ENCODE peak calls at places on chromosomes 4 and X, in four cellular contexts. One of them, this sample, is unnamed.

GRCh38 chr4:25229804-25230203 is 4.0 kb upstream of the PI4K2B start:
- DNase-seq in left ventricle myocardium inferior: no peak
- DNase-seq in brain microvascular endothelial cell: no peak
- DNase-seq in upper lobe of right lung: no peak
- DNase-seq in this sample: no peak

GRCh38 chrX:44480591-44480990 is 62.1 kb downstream of the FUNDC1 start:
- DNase-seq in left ventricle myocardium inferior: no peak
- DNase-seq in brain microvascular endothelial cell: no peak
- DNase-seq in upper lobe of right lung: no peak
- DNase-seq in this sample: no peak

GRCh38 chr4:95541889-95542607 is 6.7 kb downstream of the UNC5C start:
- DNase-seq in left ventricle myocardium inferior: no peak
- DNase-seq in brain microvascular endothelial cell: no peak
- DNase-seq in upper lobe of right lung: no peak
- DNase-seq in this sample: no peak

GRCh38 chr4:64539234-64539849 is 130.1 kb upstream of the TECRL start:
- DNase-seq in left ventricle myocardium inferior: no peak
- DNase-seq in brain microvascular endothelial cell: peak; percentile 62
- DNase-seq in upper lobe of right lung: no peak
- DNase-seq in this sample: peak; percentile 63

GRCh38 chrX:118644378-118644777 is 83.0 kb upstream of the IL13RA1 start:
- DNase-seq in left ventricle myocardium inferior: no peak
- DNase-seq in brain microvascular endothelial cell: peak; percentile 40
- DNase-seq in upper lobe of right lung: no peak
- DNase-seq in this sample: peak; percentile 45

GRCh38 chr4:38983756-38984647 is 48.2 kb downstream of the TMEM156 start:
- DNase-seq in left ventricle myocardium inferior: no peak
- DNase-seq in brain microvascular endothelial cell: no peak
- DNase-seq in upper lobe of right lung: no peak
- DNase-seq in this sample: peak; percentile 53

GRCh38 chrX:72238183-72238582 is 644 bp downstream of the ERCC6L start:
- DNase-seq in left ventricle myocardium inferior: no peak
- DNase-seq in brain microvascular endothelial cell: no peak
- DNase-seq in upper lobe of right lung: no peak
- DNase-seq in this sample: no peak

GRCh38 chr4:159787901-159788300 is 685.0 kb downstream of the RAPGEF2 start:
- DNase-seq in left ventricle myocardium inferior: no peak
- DNase-seq in brain microvascular endothelial cell: no peak
- DNase-seq in upper lobe of right lung: no peak
- DNase-seq in this sample: no peak

GRCh38 chrX:134544614-134545255 is 84.8 kb downstream of the HPRT1 start:
- DNase-seq in left ventricle myocardium inferior: no peak
- DNase-seq in brain microvascular endothelial cell: no peak
- DNase-seq in upper lobe of right lung: no peak
- DNase-seq in this sample: no peak

GRCh38 chrX:40868868-40869267 is 133.5 kb upstream of the MED14 start:
- DNase-seq in left ventricle myocardium inferior: no peak
- DNase-seq in brain microvascular endothelial cell: no peak
- DNase-seq in upper lobe of right lung: no peak
- DNase-seq in this sample: no peak

GRCh38 chrX:40867352-40867751 is 132.0 kb upstream of the MED14 start:
- DNase-seq in left ventricle myocardium inferior: no peak
- DNase-seq in brain microvascular endothelial cell: no peak
- DNase-seq in upper lobe of right lung: no peak
- DNase-seq in this sample: no peak

GRCh38 chrX:40866878-40867277 is 131.5 kb upstream of the MED14 start:
- DNase-seq in left ventricle myocardium inferior: no peak
- DNase-seq in brain microvascular endothelial cell: no peak
- DNase-seq in upper lobe of right lung: no peak
- DNase-seq in this sample: peak; percentile 12

DNA sequence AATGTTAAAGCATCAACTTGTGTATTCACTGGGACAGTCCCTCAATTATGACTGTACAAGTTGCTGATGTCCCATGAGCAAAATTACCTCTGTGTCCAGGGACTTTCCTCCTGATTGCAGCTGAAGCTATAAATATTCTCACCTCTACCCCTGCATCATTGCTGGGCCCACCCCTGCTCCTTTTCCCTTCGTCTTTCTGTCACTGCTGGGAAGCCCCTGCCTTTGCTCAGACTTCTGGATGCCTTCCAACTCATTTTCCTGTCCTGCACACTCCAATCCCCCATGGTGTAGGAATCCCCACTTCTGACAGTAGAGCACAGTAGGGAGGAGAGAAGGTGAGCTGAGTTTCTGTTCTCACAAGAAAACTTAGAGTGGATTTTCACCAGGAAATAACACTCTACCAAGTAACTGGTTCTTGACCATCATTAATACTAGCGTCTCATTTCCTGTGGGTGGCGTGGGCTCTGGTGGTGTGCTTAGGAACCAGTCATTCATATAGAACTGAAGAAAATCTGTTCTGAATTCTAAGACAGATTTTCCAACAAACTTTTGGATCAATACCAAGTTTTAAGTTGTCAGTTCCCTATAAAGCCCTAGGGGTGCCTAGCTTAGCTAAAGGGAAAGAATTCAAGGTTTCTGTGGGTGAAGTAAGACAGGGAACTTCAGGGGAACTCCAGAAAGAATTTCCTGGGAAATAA is 136.2 kb upstream of the MED14 start:
- DNase-seq in left ventricle myocardium inferior: no peak
- DNase-seq in brain microvascular endothelial cell: no peak
- DNase-seq in upper lobe of right lung: no peak
- DNase-seq in this sample: no peak
- TF ChIP-seq CTCF in left ventricle myocardium inferior: no peak
- TF ChIP-seq CTCF in brain microvascular endothelial cell: peak; percentile 25
- TF ChIP-seq CTCF in upper lobe of right lung: no peak
- TF ChIP-seq CTCF in this sample: peak; percentile 26

DNA sequence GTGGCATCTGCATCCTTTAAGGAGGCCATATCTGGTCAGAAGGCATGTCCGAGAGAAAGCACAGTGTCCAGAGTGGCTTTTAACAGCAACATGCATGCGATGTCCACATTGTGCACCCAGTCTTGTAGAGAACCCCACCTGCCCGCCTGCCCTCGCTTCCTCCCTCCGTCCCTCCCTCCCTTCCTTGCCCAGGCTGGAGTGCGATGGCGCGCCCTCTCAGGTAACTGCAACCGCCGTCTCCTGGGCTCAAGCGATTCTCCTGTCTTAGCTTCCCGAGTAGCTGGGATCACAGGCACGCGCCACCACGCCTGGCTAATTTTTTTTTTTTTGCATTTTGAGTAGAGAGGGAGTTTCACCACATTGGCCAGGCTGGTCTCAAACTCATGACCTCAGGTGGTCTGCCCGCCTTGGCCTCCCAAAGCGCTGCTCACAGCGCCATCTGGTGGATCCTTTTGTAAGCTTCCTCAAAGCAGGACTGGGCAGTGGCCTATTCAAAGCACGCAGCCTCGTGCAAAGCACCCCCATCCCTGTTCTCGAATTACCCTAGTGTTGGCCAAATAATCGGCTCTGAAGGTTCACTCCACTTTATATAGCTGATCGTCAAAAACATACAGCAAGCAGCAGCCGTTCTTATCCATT is 15.0 kb downstream of the BRCC3 start:
- DNase-seq in left ventricle myocardium inferior: no peak
- DNase-seq in brain microvascular endothelial cell: no peak
- DNase-seq in upper lobe of right lung: no peak
- DNase-seq in this sample: no peak
- TF ChIP-seq CTCF in left ventricle myocardium inferior: peak; percentile 58
- TF ChIP-seq CTCF in brain microvascular endothelial cell: peak; percentile 69
- TF ChIP-seq CTCF in upper lobe of right lung: peak; percentile 49
- TF ChIP-seq CTCF in this sample: peak; percentile 79

GRCh38 chr4:157221895-157222763 is 1.6 kb downstream of the GRIA2 start:
- DNase-seq in left ventricle myocardium inferior: no peak
- DNase-seq in brain microvascular endothelial cell: no peak
- DNase-seq in upper lobe of right lung: no peak
- DNase-seq in this sample: no peak
- TF ChIP-seq CTCF in left ventricle myocardium inferior: no peak
- TF ChIP-seq CTCF in brain microvascular endothelial cell: peak; percentile 40
- TF ChIP-seq CTCF in upper lobe of right lung: no peak
- TF ChIP-seq CTCF in this sample: no peak

DNA sequence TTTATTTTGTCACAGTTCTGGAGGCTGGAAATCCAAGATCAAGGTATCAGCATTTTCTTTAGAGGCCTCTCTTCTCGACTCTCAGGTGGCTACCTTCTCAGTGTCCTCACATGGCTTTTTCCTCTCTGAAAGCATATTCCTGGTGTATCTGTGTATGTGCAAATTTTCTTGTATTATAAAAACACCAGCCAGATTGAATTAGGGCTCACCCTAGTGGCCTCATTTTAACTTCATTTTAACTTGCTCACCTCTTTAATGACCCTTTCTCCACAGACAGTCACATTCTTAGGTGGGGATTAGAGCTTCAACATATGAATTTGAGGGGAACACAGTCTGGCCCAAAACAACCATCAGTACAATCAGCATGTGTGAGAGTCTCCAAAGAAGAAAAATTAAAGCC is 542.4 kb upstream of the FAM241A start:
- DNase-seq in left ventricle myocardium inferior: no peak
- DNase-seq in brain microvascular endothelial cell: no peak
- DNase-seq in upper lobe of right lung: no peak
- DNase-seq in this sample: peak; percentile 38
- TF ChIP-seq CTCF in left ventricle myocardium inferior: no peak
- TF ChIP-seq CTCF in brain microvascular endothelial cell: peak; percentile 6
- TF ChIP-seq CTCF in upper lobe of right lung: no peak
- TF ChIP-seq CTCF in this sample: peak; percentile 78

DNA sequence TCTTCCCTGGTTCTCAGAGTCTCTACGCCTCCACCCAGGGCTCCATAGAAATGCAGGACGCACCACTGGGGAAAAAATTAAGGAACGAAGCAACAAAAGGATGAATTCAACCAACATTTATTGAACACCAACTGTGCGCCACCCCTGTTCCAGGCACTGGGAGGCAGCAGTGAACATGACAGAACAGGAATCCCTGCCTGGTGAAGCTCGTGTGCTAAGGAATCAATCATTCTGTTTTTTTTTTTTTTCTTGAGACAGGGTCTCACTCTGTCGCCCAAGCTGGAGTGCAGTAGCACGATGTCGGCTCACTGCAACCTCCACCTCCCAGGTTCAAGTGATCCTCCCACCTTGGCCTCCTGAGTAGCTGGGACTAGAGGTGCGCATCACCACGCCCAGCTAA is 1.9 kb upstream of the FTSJ1 start:
- DNase-seq in left ventricle myocardium inferior: no peak
- DNase-seq in brain microvascular endothelial cell: no peak
- DNase-seq in upper lobe of right lung: no peak
- DNase-seq in this sample: peak; percentile 1
- TF ChIP-seq CTCF in left ventricle myocardium inferior: no peak
- TF ChIP-seq CTCF in brain microvascular endothelial cell: peak; percentile 57
- TF ChIP-seq CTCF in upper lobe of right lung: no peak
- TF ChIP-seq CTCF in this sample: peak; percentile 37

GRCh38 chr4:3675251-3676115 is 90.7 kb upstream of the ADRA2C start:
- DNase-seq in left ventricle myocardium inferior: no peak
- DNase-seq in brain microvascular endothelial cell: no peak
- DNase-seq in upper lobe of right lung: peak; percentile 52
- DNase-seq in this sample: no peak
- TF ChIP-seq CTCF in left ventricle myocardium inferior: no peak
- TF ChIP-seq CTCF in brain microvascular endothelial cell: no peak
- TF ChIP-seq CTCF in upper lobe of right lung: no peak
- TF ChIP-seq CTCF in this sample: no peak

DNA sequence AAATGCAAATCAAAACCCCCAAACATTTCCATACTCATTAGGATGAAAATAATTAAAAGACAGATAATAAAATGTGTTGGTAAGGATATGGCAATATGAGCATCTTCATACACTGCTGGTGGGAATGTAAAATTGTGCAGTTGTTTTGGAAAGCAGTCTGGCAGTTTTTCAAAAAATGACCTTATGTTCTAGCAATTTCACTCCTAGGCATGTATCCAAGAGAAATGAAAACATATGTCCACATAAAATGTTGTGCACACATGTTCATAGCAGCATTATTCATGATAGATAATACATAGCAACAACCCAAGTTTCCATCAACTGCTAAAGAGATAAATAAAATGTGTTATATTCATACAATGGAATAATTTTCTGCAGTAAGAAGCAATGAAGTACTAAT is 14.7 kb upstream of the GPRASP2 start:
- DNase-seq in left ventricle myocardium inferior: no peak
- DNase-seq in brain microvascular endothelial cell: peak; percentile 26
- DNase-seq in upper lobe of right lung: no peak
- DNase-seq in this sample: peak; percentile 4
- TF ChIP-seq CTCF in left ventricle myocardium inferior: no peak
- TF ChIP-seq CTCF in brain microvascular endothelial cell: no peak
- TF ChIP-seq CTCF in upper lobe of right lung: no peak
- TF ChIP-seq CTCF in this sample: no peak

DNA sequence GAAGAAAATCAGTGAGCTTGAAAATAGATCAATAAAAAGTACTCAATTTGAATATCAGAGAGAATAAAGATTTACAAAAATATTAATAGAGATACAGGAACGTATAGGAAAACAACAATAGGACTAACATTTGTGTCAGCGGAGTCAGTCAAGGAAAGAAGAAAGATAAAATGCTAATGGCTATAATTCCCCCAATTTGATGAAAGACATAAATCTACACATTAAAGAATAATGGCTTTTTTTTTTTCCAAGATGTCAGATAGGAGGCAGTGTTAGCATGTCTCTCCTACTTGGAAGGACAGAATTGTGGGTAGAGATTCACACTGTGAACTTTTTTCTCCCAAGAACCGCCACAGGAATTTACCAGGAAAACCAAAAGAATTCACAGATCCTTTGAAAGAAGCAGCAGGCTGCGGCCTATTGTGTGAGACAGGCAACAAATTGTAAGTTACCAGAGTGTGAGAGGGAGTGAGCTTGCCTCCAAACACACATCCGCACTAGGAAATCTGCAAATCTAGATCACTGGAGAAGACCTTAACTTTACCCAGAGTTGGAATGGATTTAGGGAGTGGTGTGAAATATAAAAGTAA is 249.9 kb downstream of the PRDM5 start:
- DNase-seq in left ventricle myocardium inferior: no peak
- DNase-seq in brain microvascular endothelial cell: peak; percentile 33
- DNase-seq in upper lobe of right lung: no peak
- DNase-seq in this sample: no peak
- TF ChIP-seq CTCF in left ventricle myocardium inferior: no peak
- TF ChIP-seq CTCF in brain microvascular endothelial cell: no peak
- TF ChIP-seq CTCF in upper lobe of right lung: no peak
- TF ChIP-seq CTCF in this sample: no peak